ENCODE peak calls at places on chromosomes 11 and 22, in nine cellular contexts. K is SJCRH30; U is transverse colon; G is right cardiac atrium; J is Peyer's patch; D is effector memory CD4-positive, alpha-beta T cell; V is CD4-positive, CD25-positive, alpha-beta regulatory T cell; F is SJSA1; L is right lobe of liver. I is an unnamed sample. For H3K4me1, the result is how much of the 10 kb centered on the place peaks cover.

GRCh38 chr11:72209101-72209500 is 7.5 kb upstream of the FOLR2 start:
- DNase-seq in K (no peak), U (no peak), G (no peak), J (peak), D (no peak), V (no peak), F (no peak), L (no peak), I (no peak)

GRCh38 chr11:131246589-131247164 is 123.7 kb upstream of the NTM start:
- DNase-seq in K (peak), U (peak), G (peak), J (no peak), D (no peak), V (no peak), F (no peak), L (no peak), I (peak)

GRCh38 chr22:24402460-24403192 is 24.8 kb upstream of the ADORA2A start:
- DNase-seq in K (peak), U (peak), G (peak), J (peak), D (no peak), V (no peak), F (peak), L (peak), I (peak)

GRCh38 chr11:68810164-68810563 is 31.6 kb downstream of the CPT1A start:
- DNase-seq in K (no peak), U (peak), G (peak), J (no peak), D (no peak), V (no peak), F (no peak), L (peak), I (peak)

GRCh38 chr11:15707194-15707593 is 592.5 kb downstream of the INSC start:
- DNase-seq in K (no peak), U (no peak), G (no peak), J (no peak), D (no peak), V (no peak), F (no peak), L (peak), I (no peak)

GRCh38 chr11:72712168-72712721 is 38.0 kb upstream of the PDE2A start:
- DNase-seq in K (no peak), U (peak), G (peak), J (peak), D (no peak), V (no peak), F (no peak), L (peak), I (no peak)

GRCh38 chr22:30926706-30927105 is 41.9 kb downstream of the MORC2 start:
- DNase-seq in K (no peak), U (no peak), G (no peak), J (peak), D (no peak), V (no peak), F (no peak), L (no peak), I (no peak)

GRCh38 chr11:126968915-126969314 is 31.7 kb downstream of the KIRREL3 start:
- DNase-seq in K (no peak), U (no peak), G (no peak), J (no peak), D (no peak), V (no peak), F (no peak), L (no peak), I (no peak)

GRCh38 chr11:105466582-105467228 is 143.2 kb upstream of the GRIA4 start:
- DNase-seq in K (peak), U (no peak), G (no peak), J (no peak), D (no peak), V (no peak), F (no peak), L (no peak), I (no peak)

GRCh38 chr11:128563308-128563707 is 24.1 kb downstream of the ETS1 start:
- DNase-seq in K (no peak), U (no peak), G (no peak), J (no peak), D (no peak), V (no peak), F (no peak), L (no peak), I (no peak)
- H3K4me1 ChIP-seq in K (under half), U (under half), G (under half), J (under half), D (under half), V (under half), F (under half), L (under half), I (under half)

GRCh38 chr22:17471901-17472566 is 91.3 kb upstream of the SLC25A18 start:
- DNase-seq in K (peak), U (no peak), G (peak), J (no peak), D (no peak), V (no peak), F (no peak), L (no peak), I (no peak)
- H3K4me1 ChIP-seq in K (under half), U (under half), G (under half), J (under half), D (under half), V (under half), F (under half), L (under half), I (under half)

GRCh38 chr11:63838682-63839507 is at the start of gene MARK2:
- DNase-seq in K (peak), U (peak), G (peak), J (peak), D (peak), V (peak), F (peak), L (peak), I (peak)

GRCh38 chr11:63837719-63838118 is 1.2 kb upstream of the MARK2 start:
- DNase-seq in K (no peak), U (peak), G (peak), J (no peak), D (no peak), V (no peak), F (no peak), L (no peak), I (peak)

GRCh38 chr11:63839508-63840355 is 822 bp downstream of the MARK2 start:
- DNase-seq in K (peak), U (peak), G (peak), J (peak), D (no peak), V (no peak), F (no peak), L (peak), I (peak)

GRCh38 chr11:63837027-63837688 is 1.8 kb upstream of the MARK2 start:
- DNase-seq in K (peak), U (peak), G (peak), J (peak), D (peak), V (peak), F (peak), L (peak), I (peak)

GRCh38 chr11:63838150-63838681 is 694 bp upstream of the MARK2 start:
- DNase-seq in K (no peak), U (peak), G (peak), J (peak), D (no peak), V (no peak), F (no peak), L (peak), I (no peak)
- H3K4me1 ChIP-seq in K (under half), U (under half), G (under half), J (under half), D (under half), V (under half), F (under half), L (under half), I (under half)

GRCh38 chr11:66346476-66347424 is 679 bp downstream of the B4GAT1 start:
- DNase-seq in K (no peak), U (no peak), G (peak), J (peak), D (no peak), V (no peak), F (peak), L (no peak), I (no peak)
- H3K4me1 ChIP-seq in K (under half), U (under half), G (under half), J (under half), D (under half), V (under half), F (under half), L (under half), I (under half)